ENCODE peak calls at places on chromosomes 5 and 9, in nine cellular contexts. One of them, this sample, is unnamed.

GRCh38 chr9:14313951-14314423 is at the start of gene NFIB:
- DNase-seq in naive B cell: no peak
- DNase-seq in activated CD8-positive, alpha-beta memory T cell treated with anti-CD3 and anti-CD28 coated beads for 24 hours: peak; percentile 59
- DNase-seq in GDM1: no peak
- DNase-seq in fibroblast of mammary gland: peak; percentile 62
- DNase-seq in NCI-H460: no peak
- DNase-seq in NCI-H82: peak; percentile 86
- DNase-seq in NCI-H1417: peak; percentile 71
- DNase-seq in stimulated activated CD8-positive, alpha-beta memory T cell treated with anti-CD3 and anti-CD28 coated beads, Interleukin-4, amount 100 ng/mL, for 4 hours: no peak
- DNase-seq in this sample: no peak

GRCh38 chr9:133130721-133131244 is 9.7 kb upstream of the RALGDS start:
- DNase-seq in NCI-H1417: no peak
- DNase-seq in GDM1: no peak
- DNase-seq in NCI-H82: no peak
- DNase-seq in NCI-H460: no peak
- DNase-seq in fibroblast of mammary gland: no peak
- DNase-seq in activated CD8-positive, alpha-beta memory T cell treated with anti-CD3 and anti-CD28 coated beads for 24 hours: peak; percentile 74
- DNase-seq in naive B cell: no peak
- DNase-seq in stimulated activated CD8-positive, alpha-beta memory T cell treated with anti-CD3 and anti-CD28 coated beads, Interleukin-4, amount 100 ng/mL, for 4 hours: no peak
- DNase-seq in this sample: no peak

GRCh38 chr9:108885643-108886348 is 23.7 kb downstream of the ACTL7A start:
- DNase-seq in NCI-H82: peak; percentile 80
- DNase-seq in stimulated activated CD8-positive, alpha-beta memory T cell treated with anti-CD3 and anti-CD28 coated beads, Interleukin-4, amount 100 ng/mL, for 4 hours: no peak
- DNase-seq in NCI-H460: no peak
- DNase-seq in fibroblast of mammary gland: peak; percentile 87
- DNase-seq in naive B cell: no peak
- DNase-seq in activated CD8-positive, alpha-beta memory T cell treated with anti-CD3 and anti-CD28 coated beads for 24 hours: peak; percentile 71
- DNase-seq in NCI-H1417: peak; percentile 64
- DNase-seq in GDM1: no peak
- DNase-seq in this sample: peak; percentile 3

GRCh38 chr9:117757566-117757965 is 53.4 kb downstream of the TLR4 start:
- DNase-seq in NCI-H82: no peak
- DNase-seq in fibroblast of mammary gland: no peak
- DNase-seq in naive B cell: no peak
- DNase-seq in stimulated activated CD8-positive, alpha-beta memory T cell treated with anti-CD3 and anti-CD28 coated beads, Interleukin-4, amount 100 ng/mL, for 4 hours: no peak
- DNase-seq in activated CD8-positive, alpha-beta memory T cell treated with anti-CD3 and anti-CD28 coated beads for 24 hours: no peak
- DNase-seq in NCI-H460: no peak
- DNase-seq in GDM1: no peak
- DNase-seq in NCI-H1417: no peak
- DNase-seq in this sample: no peak

GRCh38 chr9:94144394-94144793 is 60.1 kb downstream of the PTPDC1 start:
- DNase-seq in NCI-H1417: no peak
- DNase-seq in activated CD8-positive, alpha-beta memory T cell treated with anti-CD3 and anti-CD28 coated beads for 24 hours: peak; percentile 4
- DNase-seq in fibroblast of mammary gland: no peak
- DNase-seq in NCI-H82: no peak
- DNase-seq in naive B cell: no peak
- DNase-seq in GDM1: no peak
- DNase-seq in stimulated activated CD8-positive, alpha-beta memory T cell treated with anti-CD3 and anti-CD28 coated beads, Interleukin-4, amount 100 ng/mL, for 4 hours: no peak
- DNase-seq in NCI-H460: no peak
- DNase-seq in this sample: no peak

GRCh38 chr5:6758706-6759105 is 45.5 kb downstream of the TENT4A start:
- DNase-seq in NCI-H1417: no peak
- DNase-seq in NCI-H82: no peak
- DNase-seq in fibroblast of mammary gland: no peak
- DNase-seq in stimulated activated CD8-positive, alpha-beta memory T cell treated with anti-CD3 and anti-CD28 coated beads, Interleukin-4, amount 100 ng/mL, for 4 hours: no peak
- DNase-seq in naive B cell: no peak
- DNase-seq in GDM1: no peak
- DNase-seq in NCI-H460: no peak
- DNase-seq in activated CD8-positive, alpha-beta memory T cell treated with anti-CD3 and anti-CD28 coated beads for 24 hours: no peak
- DNase-seq in this sample: no peak

GRCh38 chr9:4306066-4306787 is 6.4 kb upstream of the GLIS3 start:
- DNase-seq in NCI-H82: no peak
- DNase-seq in GDM1: no peak
- DNase-seq in activated CD8-positive, alpha-beta memory T cell treated with anti-CD3 and anti-CD28 coated beads for 24 hours: no peak
- DNase-seq in NCI-H1417: no peak
- DNase-seq in stimulated activated CD8-positive, alpha-beta memory T cell treated with anti-CD3 and anti-CD28 coated beads, Interleukin-4, amount 100 ng/mL, for 4 hours: no peak
- DNase-seq in NCI-H460: no peak
- DNase-seq in fibroblast of mammary gland: peak; percentile 61
- DNase-seq in naive B cell: no peak
- DNase-seq in this sample: peak; percentile 29

GRCh38 chr9:107172160-107172978 is 110.7 kb upstream of the RAD23B start:
- DNase-seq in NCI-H460: peak; percentile 78
- DNase-seq in NCI-H1417: peak; percentile 75
- DNase-seq in GDM1: peak; percentile 46
- DNase-seq in activated CD8-positive, alpha-beta memory T cell treated with anti-CD3 and anti-CD28 coated beads for 24 hours: peak; percentile 75
- DNase-seq in naive B cell: peak; percentile 27
- DNase-seq in NCI-H82: peak; percentile 92
- DNase-seq in fibroblast of mammary gland: peak; percentile 84
- DNase-seq in stimulated activated CD8-positive, alpha-beta memory T cell treated with anti-CD3 and anti-CD28 coated beads, Interleukin-4, amount 100 ng/mL, for 4 hours: no peak
- DNase-seq in this sample: peak; percentile 33

GRCh38 chr9:133707761-133708122 is 30.4 kb downstream of the SARDH start:
- DNase-seq in NCI-H460: no peak
- DNase-seq in naive B cell: no peak
- DNase-seq in GDM1: no peak
- DNase-seq in fibroblast of mammary gland: no peak
- DNase-seq in NCI-H1417: no peak
- DNase-seq in stimulated activated CD8-positive, alpha-beta memory T cell treated with anti-CD3 and anti-CD28 coated beads, Interleukin-4, amount 100 ng/mL, for 4 hours: no peak
- DNase-seq in NCI-H82: no peak
- DNase-seq in activated CD8-positive, alpha-beta memory T cell treated with anti-CD3 and anti-CD28 coated beads for 24 hours: no peak
- DNase-seq in this sample: no peak

GRCh38 chr9:31272456-31273295 is 1111.8 kb upstream of the ACO1 start:
- DNase-seq in NCI-H460: no peak
- DNase-seq in GDM1: no peak
- DNase-seq in fibroblast of mammary gland: no peak
- DNase-seq in stimulated activated CD8-positive, alpha-beta memory T cell treated with anti-CD3 and anti-CD28 coated beads, Interleukin-4, amount 100 ng/mL, for 4 hours: no peak
- DNase-seq in naive B cell: no peak
- DNase-seq in NCI-H1417: no peak
- DNase-seq in activated CD8-positive, alpha-beta memory T cell treated with anti-CD3 and anti-CD28 coated beads for 24 hours: no peak
- DNase-seq in NCI-H82: no peak
- DNase-seq in this sample: no peak

GRCh38 chr9:3868012-3868411 is 342.2 kb upstream of the RFX3 start:
- DNase-seq in NCI-H1417: no peak
- DNase-seq in NCI-H460: no peak
- DNase-seq in NCI-H82: no peak
- DNase-seq in naive B cell: no peak
- DNase-seq in activated CD8-positive, alpha-beta memory T cell treated with anti-CD3 and anti-CD28 coated beads for 24 hours: no peak
- DNase-seq in fibroblast of mammary gland: peak; percentile 48
- DNase-seq in GDM1: no peak
- DNase-seq in stimulated activated CD8-positive, alpha-beta memory T cell treated with anti-CD3 and anti-CD28 coated beads, Interleukin-4, amount 100 ng/mL, for 4 hours: no peak
- DNase-seq in this sample: no peak